ENCODE peak calls at places on chromosomes 12 and 14, in five cellular contexts. U is non-pigmented ciliary epithelial cell, E is H7, K is mesendoderm, S is NCI-H1417. X is an unnamed sample.

GRCh38 chr14:74333909-74334308 is 14.4 kb upstream of the VRTN start:
- DNase-seq in U (peak), E (no peak), K (peak), S (no peak), X (no peak)

GRCh38 chr14:102320033-102320660 is 601 bp downstream of the ZNF839 start:
- DNase-seq in U (no peak), E (no peak), K (peak), S (no peak), X (peak)

GRCh38 chr12:124500232-124501079 is 67.0 kb downstream of the NCOR2 start:
- DNase-seq in U (no peak), E (peak), K (peak), S (no peak), X (no peak)

GRCh38 chr12:47190271-47190750 is 110.6 kb upstream of the AMIGO2 start:
- DNase-seq in U (peak), E (no peak), K (peak), S (no peak), X (no peak)

GRCh38 chr12:107444771-107445170 is 240.8 kb upstream of the PWP1 start:
- DNase-seq in U (no peak), E (no peak), K (no peak), S (no peak), X (no peak)

GRCh38 chr14:105143451-105144230 is 24.9 kb downstream of the JAG2 start:
- DNase-seq in U (no peak), E (peak), K (no peak), S (no peak), X (no peak)

GRCh38 chr12:88243886-88244491 is 101.9 kb downstream of the TMTC3 start:
- DNase-seq in U (no peak), E (peak), K (no peak), S (no peak), X (no peak)

GRCh38 chr12:116455540-116456306 is 103.5 kb upstream of the MAP1LC3B2 start:
- DNase-seq in U (peak), E (no peak), K (peak), S (no peak), X (no peak)

GRCh38 chr14:61130512-61131260 is 149.6 kb downstream of the SLC38A6 start:
- DNase-seq in U (no peak), E (no peak), K (no peak), S (peak), X (peak)

GRCh38 chr12:71662861-71663560 is 637 bp downstream of the ZFC3H1 start:
- DNase-seq in U (no peak), E (peak), K (peak), S (peak), X (peak)

GRCh38 chr12:132804426-132804861 is 24.2 kb downstream of the GOLGA3 start:
- DNase-seq in U (no peak), E (peak), K (peak), S (no peak), X (no peak)

GRCh38 chr14:37623971-37624370 is 28.5 kb downstream of the TTC6 start:
- DNase-seq in U (no peak), E (no peak), K (no peak), S (no peak), X (no peak)

GRCh38 chr14:54651649-54652048 is 84.7 kb downstream of the SAMD4A start:
- DNase-seq in U (no peak), E (no peak), K (no peak), S (no peak), X (no peak)

GRCh38 chr12:59407799-59408198 is 188.0 kb upstream of the SLC16A7 start:
- DNase-seq in U (no peak), E (no peak), K (no peak), S (no peak), X (peak)

GRCh38 chr12:52975820-52976573 is 27.1 kb downstream of the KRT18 start:
- DNase-seq in U (no peak), E (peak), K (peak), S (peak), X (peak)

GRCh38 chr12:80697270-80697887 is 10.1 kb upstream of the MYF6 start:
- DNase-seq in U (no peak), E (no peak), K (no peak), S (no peak), X (no peak)

GRCh38 chr12:20596036-20596435 is 99.1 kb upstream of the SLCO1C1 start:
- DNase-seq in U (no peak), E (no peak), K (no peak), S (no peak), X (no peak)

GRCh38 chr12:85424581-85425348 is 144.7 kb downstream of the ALX1 start:
- DNase-seq in U (no peak), E (no peak), K (peak), S (no peak), X (no peak)

GRCh38 chr14:100710391-100711116 is 16.1 kb upstream of the DLK1 start:
- DNase-seq in U (no peak), E (no peak), K (no peak), S (no peak), X (no peak)

GRCh38 chr12:48142818-48143674 is 14.3 kb downstream of the ASB8 start:
- DNase-seq in U (no peak), E (peak), K (peak), S (no peak), X (no peak)

GRCh38 chr12:10392394-10392930 is 2.6 kb upstream of the KLRK1 start:
- DNase-seq in U (peak), E (no peak), K (no peak), S (no peak), X (peak)

GRCh38 chr14:70266157-70266556 is 77.4 kb upstream of the SLC8A3 start:
- DNase-seq in U (no peak), E (no peak), K (no peak), S (no peak), X (no peak)

GRCh38 chr14:70698288-70698687 is 56.6 kb downstream of the TTC9 start:
- DNase-seq in U (peak), E (no peak), K (peak), S (no peak), X (no peak)

GRCh38 chr12:106252056-106252455 is 4.2 kb upstream of the CKAP4 start:
- DNase-seq in U (no peak), E (no peak), K (no peak), S (no peak), X (no peak)

GRCh38 chr12:17666641-17667324 is 423.2 kb downstream of the RERGL start:
- DNase-seq in U (no peak), E (no peak), K (no peak), S (no peak), X (no peak)

GRCh38 chr14:27608377-27608776 is 1010.5 kb upstream of the NOVA1 start:
- DNase-seq in U (no peak), E (no peak), K (peak), S (no peak), X (no peak)

GRCh38 chr12:67068204-67068731 is 200.9 kb upstream of the CAND1 start:
- DNase-seq in U (no peak), E (peak), K (peak), S (no peak), X (peak)

GRCh38 chr14:65304963-65305362 is 107.6 kb upstream of the FUT8 start:
- DNase-seq in U (no peak), E (no peak), K (no peak), S (no peak), X (no peak)

GRCh38 chr14:74459289-74459946 is 33.4 kb upstream of the SYNDIG1L start:
- DNase-seq in U (no peak), E (peak), K (peak), S (no peak), X (peak)

GRCh38 chr14:92458959-92459478 is 54.6 kb upstream of the RIN3 start:
- DNase-seq in U (no peak), E (no peak), K (no peak), S (no peak), X (no peak)

GRCh38 chr14:101350710-101351109 is 210.6 kb upstream of the DIO3 start:
- DNase-seq in U (no peak), E (no peak), K (no peak), S (no peak), X (no peak)

X was measured in NCI-H146.